ENCODE peak calls at places on chromosomes 2 and 18, in seven cellular contexts. L, S, R, T, E, H and A are unnamed samples.

GRCh38 chr2:218284106-218284811 is 8.0 kb downstream of the TMBIM1 start:
- DNase-seq in E (peak), H (peak), R (no peak), S (no peak), L (no peak), T (peak), A (peak)

GRCh38 chr2:238513346-238513745 is 86.6 kb downstream of the ASB1 start:
- DNase-seq in T (peak), H (peak), E (no peak), S (peak), L (no peak), R (no peak), A (no peak)

GRCh38 chr2:219453691-219454131 is 19.1 kb downstream of the SPEG start:
- DNase-seq in E (no peak), R (peak), L (peak), T (no peak), H (peak), S (no peak), A (peak)

GRCh38 chr2:144489315-144489920 is 30.5 kb downstream of the ZEB2 start:
- DNase-seq in S (no peak), H (peak), L (no peak), R (no peak), E (no peak), T (no peak), A (no peak)

GRCh38 chr2:85851253-85851955 is 37.4 kb downstream of the ST3GAL5 start:
- DNase-seq in H (no peak), E (no peak), T (peak), S (no peak), R (peak), L (peak), A (peak)

GRCh38 chr2:142581491-142581890 is 296.0 kb upstream of the KYNU start:
- DNase-seq in R (no peak), T (no peak), S (no peak), H (no peak), E (no peak), L (no peak), A (no peak)

GRCh38 chr2:70959851-70960832 is 18.3 kb upstream of the ANKRD53 start:
- DNase-seq in S (no peak), E (no peak), L (peak), R (no peak), T (no peak), H (no peak), A (no peak)

GRCh38 chr2:223122706-223123265 is 70.8 kb downstream of the KCNE4 start:
- DNase-seq in R (no peak), L (no peak), H (no peak), E (no peak), T (no peak), S (no peak), A (no peak)

GRCh38 chr2:176114120-176114929 is 2.3 kb upstream of the HOXD10 start:
- DNase-seq in E (no peak), L (no peak), R (no peak), S (no peak), T (no peak), H (no peak), A (no peak)

GRCh38 chr2:219247678-219248642 is 2.7 kb downstream of the STK16 start:
- DNase-seq in H (no peak), E (no peak), T (no peak), R (no peak), L (no peak), S (peak), A (peak)

GRCh38 chr2:32360416-32360815 is 3.6 kb downstream of the BIRC6 start:
- DNase-seq in H (no peak), T (no peak), R (no peak), S (no peak), E (no peak), L (no peak), A (no peak)

GRCh38 chr2:31312898-31313297 is 78.9 kb downstream of the EHD3 start:
- DNase-seq in T (no peak), S (no peak), H (no peak), L (no peak), E (no peak), R (no peak), A (no peak)

GRCh38 chr2:53820711-53821110 is 33.9 kb downstream of the ERLEC1 start:
- DNase-seq in S (no peak), L (no peak), R (no peak), H (no peak), E (no peak), T (no peak), A (no peak)

GRCh38 chr18:22020127-22020866 is 149.1 kb upstream of the GATA6 start:
- DNase-seq in H (no peak), L (no peak), E (no peak), T (no peak), S (no peak), R (no peak), A (peak)

GRCh38 chr2:223753940-223754339 is 83.4 kb downstream of the AP1S3 start:
- DNase-seq in S (no peak), E (no peak), R (no peak), L (no peak), T (no peak), H (no peak), A (no peak)

GRCh38 chr18:40011201-40011600 is 1943.8 kb upstream of the PIK3C3 start:
- DNase-seq in L (no peak), R (no peak), T (no peak), S (no peak), H (no peak), E (no peak), A (no peak)

GRCh38 chr2:162006326-162006725 is 67.7 kb downstream of the DPP4 start:
- DNase-seq in T (no peak), L (no peak), R (no peak), S (no peak), H (no peak), E (no peak), A (no peak)

GRCh38 chr18:60508108-60508507 is 135.5 kb upstream of the MC4R start:
- DNase-seq in H (no peak), L (no peak), T (no peak), E (no peak), R (no peak), S (no peak), A (no peak)

GRCh38 chr2:68388358-68388757 is 23.3 kb downstream of the PLEK start:
- DNase-seq in R (no peak), T (no peak), S (no peak), H (no peak), L (no peak), E (no peak), A (no peak)

GRCh38 chr2:55966431-55967118 is 43.0 kb upstream of the EFEMP1 start:
- DNase-seq in H (peak), T (peak), S (peak), L (peak), E (peak), R (peak), A (peak)

GRCh38 chr18:48034651-48035555 is 104.4 kb upstream of the SMAD2 start:
- DNase-seq in R (no peak), E (no peak), T (peak), L (no peak), S (no peak), H (peak), A (no peak)

GRCh38 chr2:112021781-112022231 is 33.3 kb upstream of the TMEM87B start:
- DNase-seq in R (no peak), T (peak), E (no peak), L (no peak), S (no peak), H (no peak), A (no peak)

GRCh38 chr2:156321243-156321904 is 11.1 kb downstream of the NR4A2 start:
- DNase-seq in H (peak), S (no peak), R (no peak), T (no peak), L (no peak), E (peak), A (no peak)

GRCh38 chr2:229930656-229931055 is 8.4 kb downstream of the FBXO36 start:
- DNase-seq in L (no peak), R (no peak), E (no peak), H (no peak), S (no peak), T (no peak), A (no peak)

GRCh38 chr18:23882616-23883276 is 131.8 kb upstream of the TTC39C start:
- DNase-seq in T (no peak), L (no peak), R (no peak), H (no peak), E (no peak), S (no peak), A (no peak)

GRCh38 chr2:120780402-120780801 is 44.7 kb downstream of the GLI2 start:
- DNase-seq in E (no peak), L (no peak), H (no peak), R (no peak), T (no peak), S (no peak), A (no peak)

GRCh38 chr2:65778126-65778525 is 345.7 kb upstream of the SPRED2 start:
- DNase-seq in T (no peak), E (no peak), R (no peak), S (no peak), H (no peak), L (no peak), A (no peak)

GRCh38 chr18:60910534-60910933 is 422.7 kb upstream of the CDH20 start:
- DNase-seq in T (no peak), H (no peak), R (no peak), L (no peak), S (no peak), E (no peak), A (no peak)

GRCh38 chr2:199588054-199588453 is 130.3 kb upstream of the SATB2 start:
- DNase-seq in T (no peak), L (no peak), S (no peak), E (no peak), H (no peak), R (no peak), A (no peak)

GRCh38 chr18:63088262-63088661 is 231.3 kb downstream of the BCL2 start:
- DNase-seq in S (no peak), H (no peak), L (peak), E (no peak), R (no peak), T (no peak), A (no peak)

DNA sequence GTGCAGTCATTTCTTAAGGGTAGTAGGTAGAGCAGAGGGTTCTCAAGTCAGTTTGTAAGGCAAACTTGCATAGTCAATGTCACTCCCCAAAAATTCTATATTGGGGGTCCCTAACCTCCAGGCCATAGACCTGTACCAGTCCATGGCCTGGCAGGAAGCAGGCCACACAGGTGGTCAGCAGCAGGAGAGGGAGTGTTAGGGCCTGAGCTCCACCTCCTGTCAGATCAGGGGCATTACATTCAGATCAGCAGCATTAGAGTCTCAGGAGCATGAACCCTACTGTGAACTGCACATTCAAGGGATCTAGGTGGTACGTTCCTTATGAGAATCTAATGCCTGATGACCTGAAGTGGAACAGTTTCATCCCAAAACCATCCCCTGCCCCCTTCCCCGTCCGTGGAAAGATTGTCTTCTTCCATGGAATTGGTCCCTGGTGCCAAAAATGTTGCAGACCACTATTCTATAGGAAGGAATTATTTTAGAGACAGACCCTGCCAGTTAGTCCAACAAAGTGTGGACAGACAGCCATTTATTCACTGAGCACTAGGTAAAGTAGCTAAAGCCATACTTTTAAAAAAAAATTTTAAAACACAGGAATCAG is 6.7 kb downstream of the COA5 start:
- DNase-seq in R (no peak), E (no peak), T (peak), H (peak), S (peak), L (no peak), A (no peak)
- TF ChIP-seq CTCF in R (no peak), E (peak), T (peak), H (peak), S (peak), L (peak), A (peak)

GRCh38 chr2:207746131-207746530 is 23.6 kb downstream of the FZD5 start:
- DNase-seq in E (peak), S (peak), H (peak), R (peak), L (peak), T (peak), A (peak)
- TF ChIP-seq POLR2A in E (no peak), S (no peak), H (no peak), R (no peak), L (no peak), T (no peak), A (no peak)

GRCh38 chr2:133841905-133842304 is 273.6 kb upstream of the NCKAP5 start:
- DNase-seq in T (peak), R (no peak), L (no peak), E (no peak), H (no peak), S (peak), A (no peak)
- TF ChIP-seq CTCF in T (no peak), R (no peak), L (no peak), E (no peak), H (no peak), S (no peak), A (no peak)

DNA sequence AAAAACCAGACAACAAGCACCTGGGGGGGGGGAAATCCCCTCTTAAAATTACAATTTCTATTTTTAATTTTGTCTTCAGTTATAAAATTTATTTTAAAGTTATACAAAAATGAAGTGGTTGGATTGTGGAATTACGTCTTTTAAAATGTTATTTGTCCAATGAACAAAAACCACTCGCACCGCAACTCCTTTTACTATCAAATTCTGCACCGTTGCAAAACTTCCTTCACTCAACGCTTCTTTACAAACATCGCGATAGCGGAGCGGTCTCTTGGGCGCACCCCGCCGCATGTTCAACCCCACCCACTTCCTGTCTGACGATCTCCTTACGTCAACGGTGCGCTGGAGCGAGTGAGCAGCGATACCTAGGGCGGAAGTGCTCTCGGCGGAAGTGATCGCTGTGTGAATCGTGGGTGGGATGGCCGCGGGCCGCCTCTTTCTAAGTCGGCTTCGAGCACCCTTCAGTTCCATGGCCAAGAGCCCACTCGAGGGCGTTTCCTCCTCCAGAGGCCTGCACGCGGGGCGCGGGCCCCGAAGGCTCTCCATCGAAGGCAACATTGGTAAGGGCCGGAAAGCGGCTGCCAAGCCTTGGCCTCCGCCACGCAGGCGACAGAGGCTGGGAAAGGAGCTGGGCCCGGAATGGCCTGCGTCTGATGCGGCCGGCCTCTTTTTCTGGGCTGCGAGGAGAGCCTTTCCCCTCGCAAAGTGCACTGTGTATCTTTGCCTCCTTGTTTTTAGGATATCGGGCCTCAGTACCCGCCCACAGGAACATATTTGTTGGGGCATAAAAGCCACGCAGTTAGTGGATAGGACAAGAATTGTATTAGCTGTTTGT is at the start of gene DGUOK:
- DNase-seq in H (peak), L (peak), T (peak), E (peak), R (peak), S (peak), A (peak)
- TF ChIP-seq POLR2A in H (peak), L (peak), T (peak), E (peak), R (peak), S (peak), A (peak)

GRCh38 chr2:27149575-27150405 is 986 bp downstream of the TCF23 start:
- DNase-seq in E (no peak), T (no peak), S (no peak), H (no peak), L (no peak), R (peak), A (no peak)

GRCh38 chr2:27152796-27153464 is 4.1 kb downstream of the TCF23 start:
- DNase-seq in S (no peak), T (no peak), L (no peak), R (no peak), H (no peak), E (no peak), A (peak)

GRCh38 chr2:27150639-27151230 is 1.9 kb downstream of the TCF23 start:
- DNase-seq in R (peak), L (peak), E (no peak), H (no peak), S (no peak), T (no peak), A (no peak)

GRCh38 chr2:27154481-27154880 is 5.7 kb downstream of the TCF23 start:
- DNase-seq in L (peak), E (no peak), H (no peak), S (no peak), R (peak), T (peak), A (no peak)

GRCh38 chr2:27152102-27152795 is 3.4 kb downstream of the TCF23 start:
- DNase-seq in R (peak), S (peak), T (no peak), H (no peak), L (no peak), E (no peak), A (no peak)
- TF ChIP-seq CTCF in R (no peak), S (no peak), T (no peak), H (no peak), L (no peak), E (no peak), A (no peak)

GRCh38 chr2:20438334-20439192 is 8.3 kb upstream of the RHOB start:
- DNase-seq in S (peak), E (peak), L (no peak), H (no peak), T (peak), R (no peak), A (peak)
- TF ChIP-seq POLR2A in S (no peak), E (peak), L (no peak), H (no peak), T (peak), R (peak), A (peak)